ENCODE peak calls at places on chromosomes 3 and 15, in seven cellular contexts. M, X, C, U, Z, S and E are unnamed samples.

GRCh38 chr15:58146734-58147133 is 8.6 kb downstream of the AQP9 start:
- DNase-seq in M (no peak), X (no peak), C (no peak), U (no peak), Z (no peak), S (no peak), E (no peak)

GRCh38 chr15:69045810-69046209 is 31.3 kb downstream of the NOX5 start:
- DNase-seq in M (no peak), X (peak; percentile 40), C (no peak), U (no peak), Z (no peak), S (no peak), E (no peak)

GRCh38 chr3:171013822-171014748 is 12.4 kb downstream of the SLC2A2 start:
- DNase-seq in M (no peak), X (no peak), C (no peak), U (no peak), Z (no peak), S (no peak), E (no peak)

GRCh38 chr15:69780374-69780773 is 317.3 kb downstream of the TLE3 start:
- DNase-seq in M (no peak), X (no peak), C (no peak), U (no peak), Z (no peak), S (no peak), E (peak; percentile 64)

GRCh38 chr3:152021951-152022461 is 148.6 kb downstream of the SUCNR1 start:
- DNase-seq in M (peak; percentile 38), X (peak; percentile 41), C (peak; percentile 49), U (no peak), Z (no peak), S (no peak), E (no peak)

GRCh38 chr3:45381168-45381852 is 7.1 kb upstream of the LARS2 start:
- DNase-seq in M (no peak), X (no peak), C (no peak), U (no peak), Z (peak; percentile 49), S (peak; percentile 38), E (no peak)

GRCh38 chr3:53219897-53220483 is 35.8 kb downstream of the TKT start:
- DNase-seq in M (peak; percentile 88), X (peak; percentile 94), C (peak; percentile 95), U (peak; percentile 84), Z (peak; percentile 89), S (peak; percentile 88), E (no peak)

GRCh38 chr3:25604107-25604805 is 60.5 kb downstream of the TOP2B start:
- DNase-seq in M (no peak), X (no peak), C (no peak), U (no peak), Z (no peak), S (no peak), E (no peak)

GRCh38 chr15:82530606-82531379 is 9.5 kb downstream of the RPS17 start:
- DNase-seq in M (peak; percentile 79), X (peak; percentile 79), C (peak; percentile 83), U (peak; percentile 58), Z (peak; percentile 80), S (peak; percentile 84), E (no peak)

GRCh38 chr3:39096775-39097174 is 10.7 kb downstream of the GORASP1 start:
- DNase-seq in M (no peak), X (peak; percentile 78), C (no peak), U (no peak), Z (no peak), S (no peak), E (no peak)

GRCh38 chr15:68656438-68656739 is 77.6 kb downstream of the CORO2B start:
- DNase-seq in M (no peak), X (no peak), C (no peak), U (no peak), Z (no peak), S (no peak), E (no peak)

GRCh38 chr3:165196577-165197561 is 685 bp upstream of the SLITRK3 start:
- DNase-seq in M (no peak), X (no peak), C (peak; percentile 67), U (no peak), Z (no peak), S (no peak), E (no peak)

GRCh38 chr3:100289339-100289738 is 28.5 kb downstream of the TBC1D23 start:
- DNase-seq in M (no peak), X (no peak), C (no peak), U (no peak), Z (no peak), S (no peak), E (no peak)

GRCh38 chr3:104909721-104910120 is 457.0 kb upstream of the ALCAM start:
- DNase-seq in M (no peak), X (no peak), C (no peak), U (no peak), Z (no peak), S (no peak), E (no peak)

GRCh38 chr3:159238646-159239045 is 436.8 kb downstream of the MFSD1 start:
- DNase-seq in M (no peak), X (no peak), C (no peak), U (no peak), Z (no peak), S (no peak), E (no peak)

GRCh38 chr3:136249593-136250225 is 431 bp upstream of the PCCB start:
- DNase-seq in M (no peak), X (no peak), C (no peak), U (no peak), Z (no peak), S (no peak), E (no peak)

GRCh38 chr3:152718810-152719209 is 116.1 kb upstream of the P2RY1 start:
- DNase-seq in M (no peak), X (no peak), C (no peak), U (no peak), Z (no peak), S (no peak), E (no peak)

GRCh38 chr15:87408902-87409301 is 847.6 kb downstream of the NTRK3 start:
- DNase-seq in M (no peak), X (no peak), C (no peak), U (no peak), Z (no peak), S (no peak), E (no peak)

GRCh38 chr15:75136118-75136517 is 65.6 kb upstream of the C15orf39 start:
- DNase-seq in M (no peak), X (no peak), C (no peak), U (no peak), Z (no peak), S (no peak), E (no peak)

GRCh38 chr15:32831458-32831857 is 113.7 kb downstream of the GREM1 start:
- DNase-seq in M (no peak), X (no peak), C (no peak), U (no peak), Z (no peak), S (no peak), E (no peak)

GRCh38 chr3:143216709-143217182 is 97.2 kb downstream of the CHST2 start:
- DNase-seq in M (no peak), X (no peak), C (no peak), U (no peak), Z (no peak), S (no peak), E (no peak)
- H3K27ac ChIP-seq in M (no peak overlapping the region), X (no peak overlapping the region), C (no peak overlapping the region), U (no peak overlapping the region), Z (no peak overlapping the region), S (no peak overlapping the region), E (no peak overlapping the region)

DNA sequence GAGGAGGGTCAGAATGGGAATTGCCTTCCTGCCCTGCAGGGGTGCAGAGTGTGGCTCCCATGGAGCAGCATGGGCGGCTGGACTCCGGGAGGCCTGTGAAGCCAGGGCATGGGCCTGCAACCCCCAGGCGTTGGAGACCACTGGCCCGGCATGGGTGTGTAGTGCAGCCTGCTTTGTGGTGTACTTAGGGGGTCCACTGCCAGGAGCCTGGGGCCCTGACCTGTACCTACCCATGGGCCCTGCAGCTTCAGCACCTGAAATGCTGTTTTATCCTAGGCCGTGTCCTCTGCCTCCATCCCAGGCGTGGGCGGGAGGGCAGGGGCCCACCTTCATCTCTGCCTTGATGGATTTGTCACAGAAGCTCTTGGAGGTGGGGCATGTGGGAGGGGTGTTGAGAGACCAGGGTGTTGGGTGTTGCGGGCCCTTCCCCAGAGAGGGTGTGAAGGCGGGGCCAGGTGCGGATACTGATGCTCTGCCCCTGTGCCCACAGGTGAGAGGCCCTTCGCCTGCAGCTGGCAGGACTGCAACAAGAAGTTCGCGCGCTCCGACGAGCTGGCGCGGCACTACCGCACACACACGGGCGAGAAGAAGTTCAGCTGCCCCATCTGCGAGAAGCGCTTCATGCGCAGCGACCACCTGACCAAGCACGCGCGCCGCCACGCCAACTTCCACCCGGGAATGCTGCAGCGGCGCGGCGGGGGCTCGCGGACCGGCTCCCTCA is 45.0 kb downstream of the KLF13 start:
- DNase-seq in M (no peak), X (no peak), C (no peak), U (no peak), Z (no peak), S (no peak), E (no peak)
- H3K4me1 ChIP-seq in M (peaks cover 95% of the 10 kb centered on the region), X (peaks cover 39% of the 10 kb centered on the region), C (peaks cover 20% of the 10 kb centered on the region), U (peaks cover 40% of the 10 kb centered on the region), Z (peaks cover 18% of the 10 kb centered on the region), S (peaks cover 38% of the 10 kb centered on the region), E (peaks cover 94% of the 10 kb centered on the region)

GRCh38 chr15:80228959-80229610 is 22.9 kb downstream of the CTXND1 start:
- DNase-seq in M (no peak), X (no peak), C (no peak), U (no peak), Z (no peak), S (no peak), E (no peak)

GRCh38 chr15:80233511-80234080 is 18.4 kb downstream of the CTXND1 start:
- DNase-seq in M (no peak), X (no peak), C (no peak), U (no peak), Z (no peak), S (no peak), E (no peak)

GRCh38 chr15:80234883-80235282 is 17.1 kb downstream of the CTXND1 start:
- DNase-seq in M (peak; percentile 57), X (peak; percentile 75), C (no peak), U (no peak), Z (peak; percentile 44), S (peak; percentile 44), E (peak; percentile 77)

DNA sequence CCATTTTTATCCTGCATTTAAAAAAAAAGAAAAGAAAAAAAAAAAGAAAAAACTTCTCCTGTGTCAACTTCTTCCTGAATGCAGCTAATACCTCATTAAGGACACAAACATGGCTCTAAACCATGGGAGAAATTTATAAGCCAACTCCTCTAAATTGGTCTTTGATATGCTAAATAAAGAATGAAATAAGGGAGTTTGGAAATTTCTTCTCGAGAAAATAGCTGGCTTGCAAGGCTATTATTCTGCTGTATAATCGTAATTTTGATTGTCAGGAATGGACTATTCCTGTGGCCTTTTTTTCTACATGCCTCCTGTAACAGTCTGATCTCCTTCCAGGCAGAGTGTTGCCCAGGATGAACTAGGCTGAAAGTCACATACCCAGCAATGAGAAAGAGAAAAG is 20.6 kb downstream of the CTXND1 start:
- DNase-seq in M (no peak), X (no peak), C (no peak), U (no peak), Z (no peak), S (no peak), E (no peak)
- TF ChIP-seq CTCF in M (no peak), X (no peak), C (no peak), U (no peak), Z (no peak), S (no peak), E (no peak)

DNA sequence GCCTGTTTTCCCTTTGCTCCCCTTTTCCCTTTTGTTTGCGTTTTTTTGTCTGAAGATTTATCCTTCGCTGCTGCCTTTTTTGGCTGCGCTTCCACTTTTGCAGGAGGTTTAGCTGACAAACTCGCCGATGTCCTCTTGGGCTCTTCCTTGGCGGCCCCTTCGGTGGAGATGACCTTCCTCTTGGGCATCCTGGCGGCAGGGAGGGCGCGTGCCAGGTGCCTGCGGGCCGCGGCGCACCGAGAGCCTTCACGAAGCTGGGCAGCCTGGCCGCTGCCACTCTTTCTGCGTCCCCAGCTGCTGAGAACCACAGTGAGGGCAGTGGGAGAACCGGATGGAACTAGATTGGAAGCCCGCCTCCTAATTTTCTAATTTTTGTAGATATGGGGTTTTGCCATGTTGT is 197.1 kb upstream of the C2CD4B start:
- DNase-seq in M (no peak), X (no peak), C (no peak), U (no peak), Z (no peak), S (no peak), E (no peak)
- H3K27ac ChIP-seq in M (no peak overlapping the region), X (no peak overlapping the region), C (no peak overlapping the region), U (no peak overlapping the region), Z (no peak overlapping the region), S (no peak overlapping the region), E (no peak overlapping the region)